ENCODE peak calls at places on chromosomes 11 and 22, in ten cellular contexts. One of them, this sample, is unnamed.

GRCh38 chr11:111913997-111914396 is 1.5 kb downstream of the HSPB2 start:
- DNase-seq in activated CD4-positive, CD25-positive, alpha-beta regulatory T cell: no peak
- DNase-seq in EL: peak
- DNase-seq in fibroblast of the aortic adventitia: peak
- DNase-seq in dermis blood vessel endothelial cell: peak
- DNase-seq in T1000: no peak
- DNase-seq in osteocyte: no peak
- DNase-seq in M059J: peak
- DNase-seq in kidney epithelial cell: no peak
- DNase-seq in T-helper 2 cell: no peak
- DNase-seq in this sample: peak

GRCh38 chr11:6855971-6856542 is 6.8 kb upstream of the OR10A2 start:
- DNase-seq in fibroblast of the aortic adventitia: peak
- DNase-seq in kidney epithelial cell: peak
- DNase-seq in osteocyte: no peak
- DNase-seq in M059J: peak
- DNase-seq in T-helper 2 cell: no peak
- DNase-seq in dermis blood vessel endothelial cell: peak
- DNase-seq in activated CD4-positive, CD25-positive, alpha-beta regulatory T cell: no peak
- DNase-seq in EL: peak
- DNase-seq in T1000: no peak
- DNase-seq in this sample: peak

GRCh38 chr11:34214961-34215805 is 109.8 kb downstream of the NAT10 start:
- DNase-seq in T1000: peak
- DNase-seq in osteocyte: no peak
- DNase-seq in dermis blood vessel endothelial cell: no peak
- DNase-seq in M059J: peak
- DNase-seq in T-helper 2 cell: peak
- DNase-seq in fibroblast of the aortic adventitia: peak
- DNase-seq in kidney epithelial cell: peak
- DNase-seq in activated CD4-positive, CD25-positive, alpha-beta regulatory T cell: peak
- DNase-seq in EL: peak
- DNase-seq in this sample: peak

GRCh38 chr22:50316114-50317065 is 8.9 kb upstream of the PLXNB2 start:
- DNase-seq in dermis blood vessel endothelial cell: no peak
- DNase-seq in EL: no peak
- DNase-seq in M059J: no peak
- DNase-seq in T1000: no peak
- DNase-seq in activated CD4-positive, CD25-positive, alpha-beta regulatory T cell: no peak
- DNase-seq in osteocyte: peak
- DNase-seq in fibroblast of the aortic adventitia: no peak
- DNase-seq in kidney epithelial cell: no peak
- DNase-seq in T-helper 2 cell: no peak
- DNase-seq in this sample: no peak

GRCh38 chr11:66251811-66252210 is 16.6 kb upstream of the RAB1B start:
- DNase-seq in fibroblast of the aortic adventitia: no peak
- DNase-seq in T1000: no peak
- DNase-seq in T-helper 2 cell: no peak
- DNase-seq in osteocyte: no peak
- DNase-seq in kidney epithelial cell: no peak
- DNase-seq in dermis blood vessel endothelial cell: no peak
- DNase-seq in EL: no peak
- DNase-seq in activated CD4-positive, CD25-positive, alpha-beta regulatory T cell: no peak
- DNase-seq in M059J: no peak
- DNase-seq in this sample: no peak

GRCh38 chr11:1560618-1561251 is 11.3 kb downstream of the DUSP8 start:
- DNase-seq in dermis blood vessel endothelial cell: no peak
- DNase-seq in EL: no peak
- DNase-seq in kidney epithelial cell: no peak
- DNase-seq in fibroblast of the aortic adventitia: no peak
- DNase-seq in activated CD4-positive, CD25-positive, alpha-beta regulatory T cell: no peak
- DNase-seq in T-helper 2 cell: no peak
- DNase-seq in M059J: no peak
- DNase-seq in T1000: no peak
- DNase-seq in osteocyte: no peak
- DNase-seq in this sample: no peak

GRCh38 chr22:41562461-41562860 is 1.7 kb downstream of the CSDC2 start:
- DNase-seq in activated CD4-positive, CD25-positive, alpha-beta regulatory T cell: no peak
- DNase-seq in M059J: no peak
- DNase-seq in kidney epithelial cell: no peak
- DNase-seq in EL: no peak
- DNase-seq in dermis blood vessel endothelial cell: no peak
- DNase-seq in T-helper 2 cell: no peak
- DNase-seq in fibroblast of the aortic adventitia: no peak
- DNase-seq in osteocyte: no peak
- DNase-seq in T1000: no peak
- DNase-seq in this sample: no peak

GRCh38 chr11:14380947-14381555 is 22.1 kb upstream of the RRAS2 start:
- DNase-seq in M059J: peak
- DNase-seq in kidney epithelial cell: no peak
- DNase-seq in dermis blood vessel endothelial cell: peak
- DNase-seq in activated CD4-positive, CD25-positive, alpha-beta regulatory T cell: no peak
- DNase-seq in osteocyte: peak
- DNase-seq in EL: peak
- DNase-seq in T1000: no peak
- DNase-seq in fibroblast of the aortic adventitia: peak
- DNase-seq in T-helper 2 cell: peak
- DNase-seq in this sample: peak

GRCh38 chr11:98545544-98546175 is 475.1 kb upstream of the CNTN5 start:
- DNase-seq in EL: no peak
- DNase-seq in T-helper 2 cell: no peak
- DNase-seq in kidney epithelial cell: no peak
- DNase-seq in T1000: no peak
- DNase-seq in M059J: no peak
- DNase-seq in osteocyte: no peak
- DNase-seq in activated CD4-positive, CD25-positive, alpha-beta regulatory T cell: no peak
- DNase-seq in fibroblast of the aortic adventitia: no peak
- DNase-seq in dermis blood vessel endothelial cell: no peak
- DNase-seq in this sample: no peak

GRCh38 chr11:60867871-60868681 is 734 bp downstream of the ZP1 start:
- DNase-seq in M059J: no peak
- DNase-seq in activated CD4-positive, CD25-positive, alpha-beta regulatory T cell: no peak
- DNase-seq in dermis blood vessel endothelial cell: no peak
- DNase-seq in T-helper 2 cell: no peak
- DNase-seq in EL: no peak
- DNase-seq in osteocyte: no peak
- DNase-seq in fibroblast of the aortic adventitia: no peak
- DNase-seq in kidney epithelial cell: no peak
- DNase-seq in T1000: no peak
- DNase-seq in this sample: no peak

GRCh38 chr22:48494968-48495750 is 1332.5 kb downstream of the BRD1 start:
- DNase-seq in fibroblast of the aortic adventitia: no peak
- DNase-seq in T-helper 2 cell: no peak
- DNase-seq in osteocyte: no peak
- DNase-seq in T1000: no peak
- DNase-seq in kidney epithelial cell: no peak
- DNase-seq in EL: no peak
- DNase-seq in M059J: peak
- DNase-seq in activated CD4-positive, CD25-positive, alpha-beta regulatory T cell: no peak
- DNase-seq in dermis blood vessel endothelial cell: no peak
- DNase-seq in this sample: peak

GRCh38 chr11:4704790-4705334 is 278 bp downstream of the MMP26 start:
- DNase-seq in M059J: no peak
- DNase-seq in T-helper 2 cell: no peak
- DNase-seq in kidney epithelial cell: no peak
- DNase-seq in fibroblast of the aortic adventitia: no peak
- DNase-seq in T1000: no peak
- DNase-seq in osteocyte: no peak
- DNase-seq in EL: no peak
- DNase-seq in activated CD4-positive, CD25-positive, alpha-beta regulatory T cell: no peak
- DNase-seq in dermis blood vessel endothelial cell: no peak
- DNase-seq in this sample: no peak

GRCh38 chr11:116644948-116645305 is 127.9 kb downstream of the BUD13 start:
- DNase-seq in EL: no peak
- DNase-seq in dermis blood vessel endothelial cell: no peak
- DNase-seq in M059J: no peak
- DNase-seq in osteocyte: no peak
- DNase-seq in T-helper 2 cell: no peak
- DNase-seq in kidney epithelial cell: no peak
- DNase-seq in T1000: no peak
- DNase-seq in activated CD4-positive, CD25-positive, alpha-beta regulatory T cell: no peak
- DNase-seq in fibroblast of the aortic adventitia: no peak
- DNase-seq in this sample: no peak

GRCh38 chr22:45055936-45056335 is 46.1 kb upstream of the PHF21B start:
- DNase-seq in activated CD4-positive, CD25-positive, alpha-beta regulatory T cell: no peak
- DNase-seq in kidney epithelial cell: no peak
- DNase-seq in fibroblast of the aortic adventitia: no peak
- DNase-seq in EL: no peak
- DNase-seq in dermis blood vessel endothelial cell: no peak
- DNase-seq in T1000: no peak
- DNase-seq in M059J: no peak
- DNase-seq in T-helper 2 cell: no peak
- DNase-seq in osteocyte: no peak
- DNase-seq in this sample: no peak

GRCh38 chr11:110565344-110565684 is 135.6 kb downstream of the FDX1 start:
- DNase-seq in EL: peak
- DNase-seq in M059J: peak
- DNase-seq in fibroblast of the aortic adventitia: peak
- DNase-seq in osteocyte: no peak
- DNase-seq in dermis blood vessel endothelial cell: no peak
- DNase-seq in kidney epithelial cell: no peak
- DNase-seq in activated CD4-positive, CD25-positive, alpha-beta regulatory T cell: no peak
- DNase-seq in T1000: no peak
- DNase-seq in T-helper 2 cell: no peak
- DNase-seq in this sample: peak